ENCODE peak calls at places on chromosomes 7 and 10, in five cellular contexts. C, E, U, F and H are unnamed samples.

GRCh38 chr10:21823617-21824016 is 179.9 kb downstream of the DNAJC1 start:
- DNase-seq in C (no peak), E (no peak), U (no peak), F (no peak), H (no peak)

GRCh38 chr10:86642499-86642898 is 11.8 kb upstream of the OPN4 start:
- DNase-seq in C (no peak), E (no peak), U (no peak), F (no peak), H (no peak)

GRCh38 chr7:1318661-1319060 is 86.0 kb downstream of the UNCX start:
- DNase-seq in C (no peak), E (no peak), U (no peak), F (no peak), H (no peak)

GRCh38 chr10:95445837-95446347 is 115.3 kb downstream of the SORBS1 start:
- DNase-seq in C (peak), E (peak), U (peak), F (peak), H (peak)

GRCh38 chr7:151351027-151351426 is 9.4 kb downstream of the NUB1 start:
- DNase-seq in C (no peak), E (no peak), U (no peak), F (no peak), H (no peak)

GRCh38 chr7:6159097-6159483 is 113.3 kb downstream of the CYTH3 start:
- DNase-seq in C (no peak), E (no peak), U (no peak), F (no peak), H (no peak)

GRCh38 chr7:46839651-46840050 is 742.3 kb downstream of the TNS3 start:
- DNase-seq in C (no peak), E (no peak), U (no peak), F (no peak), H (no peak)

GRCh38 chr7:15780271-15780670 is 93.8 kb upstream of the MEOX2 start:
- DNase-seq in C (no peak), E (no peak), U (peak), F (no peak), H (peak)

GRCh38 chr10:126667568-126667967 is 2.9 kb downstream of the C10orf90 start:
- DNase-seq in C (no peak), E (no peak), U (no peak), F (no peak), H (no peak)

GRCh38 chr10:93963434-93963833 is 30.3 kb upstream of the PLCE1 start:
- DNase-seq in C (no peak), E (no peak), U (no peak), F (no peak), H (no peak)

GRCh38 chr7:114822844-114823243 is 99.0 kb upstream of the MDFIC start:
- DNase-seq in C (no peak), E (no peak), U (no peak), F (no peak), H (no peak)

GRCh38 chr10:76779163-76779820 is 858.3 kb downstream of the KCNMA1 start:
- DNase-seq in C (no peak), E (no peak), U (peak), F (no peak), H (peak)

GRCh38 chr10:78436706-78437406 is 403.2 kb downstream of the RPS24 start:
- DNase-seq in C (no peak), E (no peak), U (no peak), F (no peak), H (no peak)

GRCh38 chr7:132390705-132391104 is 185.6 kb downstream of the PLXNA4 start:
- DNase-seq in C (no peak), E (no peak), U (peak), F (no peak), H (peak)

GRCh38 chr7:51666261-51666660 is 349.7 kb upstream of the COBL start:
- DNase-seq in C (no peak), E (no peak), U (no peak), F (no peak), H (no peak)

GRCh38 chr7:50869108-50869716 is 86.5 kb upstream of the GRB10 start:
- DNase-seq in C (no peak), E (no peak), U (peak), F (peak), H (peak)

GRCh38 chr10:75396861-75397570 is 4.5 kb downstream of the ZNF503 start:
- DNase-seq in C (no peak), E (no peak), U (no peak), F (no peak), H (no peak)

GRCh38 chr10:124093076-124093773 is at the start of gene CHST15:
- DNase-seq in C (no peak), E (peak), U (peak), F (peak), H (peak)

GRCh38 chr10:124996127-124996853 is 54.4 kb downstream of the ZRANB1 start:
- DNase-seq in C (no peak), E (no peak), U (no peak), F (no peak), H (no peak)

GRCh38 chr10:23001901-23002516 is 74.2 kb downstream of the ARMC3 start:
- DNase-seq in C (no peak), E (no peak), U (no peak), F (no peak), H (no peak)

GRCh38 chr7:155584763-155585531 is 38.6 kb upstream of the CNPY1 start:
- DNase-seq in C (no peak), E (no peak), U (peak), F (no peak), H (peak)

GRCh38 chr7:105649727-105650381 is 68.6 kb upstream of the EFCAB10 start:
- DNase-seq in C (no peak), E (no peak), U (peak), F (no peak), H (peak)

GRCh38 chr7:140810830-140811556 is 113.7 kb downstream of the BRAF start:
- DNase-seq in C (peak), E (peak), U (peak), F (peak), H (peak)

GRCh38 chr10:98128802-98129201 is 5.7 kb upstream of the R3HCC1L start:
- DNase-seq in C (no peak), E (no peak), U (no peak), F (no peak), H (no peak)

DNA sequence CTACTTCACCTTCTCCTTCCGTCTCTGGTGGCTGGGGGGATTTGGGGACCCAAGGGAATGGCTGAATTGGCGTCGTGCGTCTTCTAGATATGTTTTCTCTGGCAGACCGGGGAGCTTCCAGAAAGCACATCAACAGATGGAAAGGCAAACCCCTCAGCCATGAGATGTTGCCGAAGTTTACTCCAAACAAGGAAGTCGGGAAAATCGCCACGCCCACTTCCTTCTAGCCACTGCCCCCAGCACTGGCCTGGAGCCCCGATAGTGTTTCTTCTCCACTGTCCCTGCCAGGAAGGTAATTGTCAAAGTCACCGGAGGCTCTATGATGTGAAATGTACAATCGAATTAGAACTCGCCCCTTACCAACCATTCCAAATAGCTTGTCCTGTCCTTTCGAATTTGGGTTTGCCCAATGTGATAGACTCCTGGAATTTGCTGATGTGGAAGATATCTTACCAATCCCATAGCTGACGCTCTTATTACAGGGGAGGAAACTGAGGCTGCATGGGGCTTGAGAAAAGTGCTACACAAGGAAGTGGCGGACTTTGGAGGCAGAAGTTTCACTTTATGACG is 191.0 kb downstream of the LSM5 start:
- DNase-seq in C (no peak), E (no peak), U (no peak), F (no peak), H (no peak)
- H3K4me3 ChIP-seq in C (peak), E (peak), U (peak), F (no peak), H (peak)

GRCh38 chr7:98869001-98869373 is 827 bp downstream of the TMEM130 start:
- DNase-seq in C (no peak), E (no peak), U (no peak), F (no peak), H (no peak)
- H3K4me3 ChIP-seq in C (peak), E (no peak), U (no peak), F (no peak), H (no peak)

GRCh38 chr10:62658516-62658915 is 146.0 kb upstream of the ADO start:
- DNase-seq in C (no peak), E (no peak), U (no peak), F (no peak), H (no peak)
- H3K4me3 ChIP-seq in C (no peak), E (no peak), U (no peak), F (no peak), H (no peak)

DNA sequence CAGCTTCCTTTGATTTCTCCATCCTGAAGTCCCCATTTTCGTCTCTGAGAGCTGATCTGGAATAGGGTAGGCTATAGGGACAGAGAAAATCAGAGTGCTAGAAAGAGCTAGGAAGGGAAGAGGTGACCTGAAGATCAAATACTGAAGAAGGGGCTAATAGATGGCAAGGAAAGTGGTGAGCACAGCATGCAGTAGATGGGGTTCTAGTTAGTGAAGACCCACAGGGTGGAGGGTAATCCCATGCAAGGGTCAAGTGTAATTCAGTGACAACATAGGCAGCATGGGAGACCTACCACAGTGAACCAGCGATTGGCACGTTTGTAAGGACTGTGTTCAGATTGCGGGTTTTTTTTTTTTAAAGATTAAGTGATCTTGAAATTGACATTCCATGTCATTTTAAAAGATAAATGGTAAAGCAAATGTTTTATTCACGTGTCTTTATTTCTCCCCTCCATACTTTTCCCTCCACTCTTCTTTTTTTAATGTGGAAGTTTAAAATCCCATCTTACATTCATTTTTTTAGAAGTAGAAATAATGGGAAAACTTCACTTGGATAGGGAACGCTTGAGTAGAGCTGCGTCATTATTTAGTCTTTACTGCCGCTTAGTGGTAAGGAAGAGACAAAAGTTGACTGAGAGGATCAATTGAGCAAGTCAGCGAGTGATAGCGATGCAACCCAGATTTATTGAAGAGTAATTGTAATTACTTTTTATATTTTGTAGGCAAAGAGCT is 21.0 kb upstream of the ABI1 start:
- DNase-seq in C (no peak), E (peak), U (peak), F (peak), H (peak)
- H3K4me3 ChIP-seq in C (no peak), E (no peak), U (no peak), F (peak), H (no peak)

GRCh38 chr10:110076559-110077318 is 69.0 kb downstream of the ADD3 start:
- DNase-seq in C (peak), E (peak), U (peak), F (peak), H (peak)
- H3K4me3 ChIP-seq in C (peak), E (peak), U (peak), F (no peak), H (no peak)

GRCh38 chr10:68090586-68090985 is 15.5 kb upstream of the HERC4 start:
- DNase-seq in C (no peak), E (no peak), U (no peak), F (no peak), H (no peak)
- H3K4me3 ChIP-seq in C (no peak), E (no peak), U (no peak), F (no peak), H (no peak)

GRCh38 chr7:94280836-94281235 is 113.9 kb upstream of the COL1A2 start:
- DNase-seq in C (no peak), E (no peak), U (no peak), F (no peak), H (no peak)

GRCh38 chr7:94288091-94288490 is 106.6 kb upstream of the COL1A2 start:
- DNase-seq in C (no peak), E (no peak), U (no peak), F (no peak), H (peak)

GRCh38 chr7:94289071-94289470 is 105.6 kb upstream of the COL1A2 start:
- DNase-seq in C (no peak), E (peak), U (peak), F (peak), H (peak)

GRCh38 chr7:94284120-94284519 is 110.6 kb upstream of the COL1A2 start:
- DNase-seq in C (no peak), E (no peak), U (no peak), F (no peak), H (peak)

GRCh38 chr7:94286111-94286510 is 108.6 kb upstream of the COL1A2 start:
- DNase-seq in C (no peak), E (no peak), U (no peak), F (no peak), H (peak)
- H3K4me3 ChIP-seq in C (no peak), E (no peak), U (no peak), F (no peak), H (no peak)

DNA sequence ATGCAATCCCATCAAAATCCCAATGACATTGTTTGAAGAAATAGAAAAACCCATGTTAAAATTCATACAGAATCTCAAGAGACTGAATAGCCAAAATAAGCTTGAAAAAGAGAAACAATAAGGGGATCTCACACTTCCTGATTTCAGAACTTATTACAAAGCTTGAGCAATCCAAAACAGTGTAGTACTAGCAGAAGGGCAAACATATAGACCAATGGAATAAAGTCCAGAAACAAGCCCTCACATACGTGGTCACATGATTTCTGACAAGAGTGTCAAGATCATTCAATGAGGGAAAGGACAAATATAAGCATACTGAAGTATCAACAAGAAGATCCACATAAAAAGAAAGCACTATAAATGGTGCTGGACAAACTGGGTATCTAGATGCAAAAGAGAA is 31.9 kb downstream of the MICU1 start:
- DNase-seq in C (no peak), E (no peak), U (no peak), F (no peak), H (no peak)
- H3K4me3 ChIP-seq in C (no peak), E (no peak), U (no peak), F (no peak), H (no peak)